ENCODE peak calls at places on chromosome 17, in five cellular contexts. Q is HepG2, T is H1, C is K562, V is A549. X is an unnamed sample.

GRCh38 chr17:27751622-27752490 is 48.5 kb downstream of the NOS2 start:
- DNase-seq in Q (no peak), T (no peak), C (no peak), V (no peak), X (no peak)

GRCh38 chr17:73632513-73632912 is 11.7 kb downstream of the SDK2 start:
- DNase-seq in Q (no peak), T (no peak), C (no peak), V (no peak), X (no peak)

GRCh38 chr17:80447790-80448189 is 28.6 kb downstream of the NPTX1 start:
- DNase-seq in Q (no peak), T (no peak), C (no peak), V (no peak), X (no peak)

GRCh38 chr17:70031341-70031740 is 43.7 kb upstream of the KCNJ16 start:
- DNase-seq in Q (no peak), T (no peak), C (no peak), V (no peak), X (peak)

GRCh38 chr17:31596382-31597323 is 205.2 kb downstream of the RAB11FIP4 start:
- DNase-seq in Q (peak), T (peak), C (no peak), V (peak), X (peak)

GRCh38 chr17:43341705-43342600 is 56.8 kb upstream of the ARL4D start:
- DNase-seq in Q (no peak), T (no peak), C (no peak), V (no peak), X (peak)

GRCh38 chr17:80468222-80468621 is 8.2 kb downstream of the NPTX1 start:
- DNase-seq in Q (no peak), T (no peak), C (peak), V (no peak), X (no peak)

GRCh38 chr17:50582741-50583140 is 22.2 kb downstream of the CACNA1G start:
- DNase-seq in Q (no peak), T (no peak), C (no peak), V (no peak), X (no peak)

GRCh38 chr17:12953126-12953525 is 64.7 kb downstream of the ELAC2 start:
- DNase-seq in Q (no peak), T (no peak), C (no peak), V (no peak), X (no peak)

GRCh38 chr17:36980281-36980761 is 31.6 kb downstream of the AATF start:
- DNase-seq in Q (no peak), T (no peak), C (no peak), V (peak), X (peak)

GRCh38 chr17:47200325-47200663 is 8.9 kb upstream of the MYL4 start:
- DNase-seq in Q (no peak), T (no peak), C (no peak), V (no peak), X (no peak)

GRCh38 chr17:26792486-26792885 is 501.4 kb upstream of the WSB1 start:
- DNase-seq in Q (no peak), T (peak), C (no peak), V (no peak), X (peak)

GRCh38 chr17:28078443-28079229 is 36.2 kb downstream of the NLK start:
- DNase-seq in Q (no peak), T (no peak), C (no peak), V (no peak), X (peak)

GRCh38 chr17:13099079-13099478 is 81.3 kb upstream of the ELAC2 start:
- DNase-seq in Q (no peak), T (no peak), C (no peak), V (no peak), X (no peak)

GRCh38 chr17:76578376-76578775 is 7.3 kb downstream of the ST6GALNAC2 start:
- DNase-seq in Q (no peak), T (no peak), C (no peak), V (no peak), X (peak)

GRCh38 chr17:13086142-13086769 is 68.4 kb upstream of the ELAC2 start:
- DNase-seq in Q (no peak), T (no peak), C (no peak), V (no peak), X (no peak)

GRCh38 chr17:539766-540165 is 174.9 kb downstream of the VPS53 start:
- DNase-seq in Q (no peak), T (no peak), C (no peak), V (no peak), X (no peak)

GRCh38 chr17:80722656-80723055 is 178.0 kb downstream of the RPTOR start:
- DNase-seq in Q (no peak), T (no peak), C (no peak), V (no peak), X (no peak)

GRCh38 chr17:13346996-13347762 is 254.6 kb downstream of the HS3ST3A1 start:
- DNase-seq in Q (peak), T (no peak), C (no peak), V (peak), X (peak)

GRCh38 chr17:47994714-47995113 is 23.8 kb downstream of the CDK5RAP3 start:
- DNase-seq in Q (no peak), T (no peak), C (no peak), V (no peak), X (no peak)

DNA sequence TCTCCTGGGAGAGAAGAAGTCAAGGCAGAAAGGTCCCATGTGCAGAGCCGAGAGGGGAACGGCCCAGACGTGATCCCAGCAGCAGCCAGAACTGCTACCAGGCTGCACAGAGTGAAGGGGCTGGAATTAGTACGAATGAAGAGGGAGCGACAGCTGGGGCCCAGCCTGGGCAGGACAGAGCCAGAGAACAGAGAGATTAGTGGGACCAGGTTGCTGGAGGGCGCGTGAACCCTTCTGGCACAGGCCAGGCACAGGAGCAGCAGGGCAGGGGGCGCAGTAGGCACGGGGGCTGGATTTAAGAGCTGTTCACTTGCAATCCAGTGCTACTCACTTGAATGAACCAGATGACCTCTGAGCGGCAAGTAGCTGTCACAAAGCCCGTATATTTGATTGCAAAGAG is 66.9 kb downstream of the PLXDC1 start:
- DNase-seq in Q (no peak), T (no peak), C (no peak), V (no peak), X (no peak)
- TF ChIP-seq MAFK in Q (no peak), T (no peak), C (no peak), V (no peak), X (no peak)

GRCh38 chr17:4672726-4673125 is 31.2 kb downstream of the PELP1 start:
- DNase-seq in Q (no peak), T (no peak), C (no peak), V (no peak), X (no peak)

GRCh38 chr17:4673986-4674770 is 29.8 kb downstream of the PELP1 start:
- DNase-seq in Q (no peak), T (no peak), C (no peak), V (no peak), X (no peak)

GRCh38 chr17:4673169-4673568 is 30.8 kb downstream of the PELP1 start:
- DNase-seq in Q (no peak), T (no peak), C (no peak), V (no peak), X (no peak)

GRCh38 chr17:4675791-4676190 is 28.1 kb downstream of the PELP1 start:
- DNase-seq in Q (no peak), T (no peak), C (no peak), V (no peak), X (no peak)

GRCh38 chr17:4672055-4672630 is 30.7 kb upstream of the ALOX15 start:
- DNase-seq in Q (no peak), T (no peak), C (no peak), V (no peak), X (no peak)
- TF ChIP-seq MAFK in Q (no peak), T (no peak), C (no peak), V (no peak), X (no peak)

DNA sequence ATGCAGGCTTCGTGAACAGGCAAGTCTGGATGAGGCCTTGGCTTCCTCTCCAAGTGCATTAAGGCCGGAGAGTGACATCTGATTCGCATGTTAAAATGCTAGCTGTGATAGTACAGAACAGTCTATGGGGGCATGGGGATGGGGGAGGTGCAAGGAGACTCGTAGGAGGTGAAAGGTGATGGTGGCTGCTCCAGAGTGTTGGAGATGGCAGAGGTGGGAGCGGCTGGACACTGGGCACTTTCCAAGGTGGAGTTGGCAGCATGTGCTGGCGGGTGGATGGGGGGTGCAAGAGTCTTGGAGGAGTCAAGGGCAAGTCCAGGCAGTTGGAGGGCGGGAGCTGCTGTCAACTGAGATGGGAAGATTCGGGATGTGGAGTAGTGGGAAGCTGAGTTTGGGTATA is 350.9 kb upstream of the TNRC6C start:
- DNase-seq in Q (no peak), T (no peak), C (no peak), V (no peak), X (no peak)
- TF ChIP-seq MAFK in Q (no peak), T (no peak), C (no peak), V (no peak), X (no peak)

GRCh38 chr17:2111691-2112090 is 56.8 kb downstream of the HIC1 start:
- DNase-seq in Q (no peak), T (no peak), C (no peak), V (no peak), X (peak)
- TF ChIP-seq MAFK in Q (no peak), T (no peak), C (no peak), V (no peak), X (no peak)

GRCh38 chr17:81948635-81949378 is 1.8 kb upstream of the MYADML2 start:
- DNase-seq in Q (no peak), T (no peak), C (no peak), V (no peak), X (no peak)
- TF ChIP-seq MAFK in Q (no peak), T (no peak), C (no peak), V (no peak), X (no peak)

GRCh38 chr17:42274812-42275526 is 1.2 kb downstream of the STAT5B start:
- DNase-seq in Q (no peak), T (no peak), C (no peak), V (no peak), X (no peak)

GRCh38 chr17:42277342-42277712 is 1.1 kb upstream of the STAT5B start:
- DNase-seq in Q (no peak), T (no peak), C (no peak), V (no peak), X (no peak)

GRCh38 chr17:42275527-42276358 is 448 bp downstream of the STAT5B start:
- DNase-seq in Q (no peak), T (no peak), C (peak), V (no peak), X (peak)

GRCh38 chr17:42276609-42277341 is 584 bp upstream of the STAT5B start:
- DNase-seq in Q (peak), T (no peak), C (peak), V (peak), X (peak)

GRCh38 chr17:42276359-42276608 is at the start of gene STAT5B:
- DNase-seq in Q (no peak), T (no peak), C (peak), V (peak), X (peak)
- TF ChIP-seq MAFK in Q (no peak), T (no peak), C (no peak), V (no peak), X (no peak)

X was measured in IMR-90.